ENCODE peak calls at places on chromosomes 13 and 19, in five cellular contexts. One of them, this sample, is unnamed.
A peak's percentile ranks its signal among the peaks of the same experiment; 100 is the strongest.

GRCh38 chr19:35355851-35356460 is 2.3 kb upstream of the FFAR3 start:
- DNase-seq in AG10803: no peak
- DNase-seq in T-helper 1 cell: no peak
- DNase-seq in posterior cingulate gyrus: no peak
- DNase-seq in IMR-90: no peak
- DNase-seq in this sample: no peak

GRCh38 chr19:10508707-10509106 is 5.6 kb upstream of the KEAP1 start:
- DNase-seq in AG10803: no peak
- DNase-seq in T-helper 1 cell: no peak
- DNase-seq in posterior cingulate gyrus: no peak
- DNase-seq in IMR-90: peak; percentile 28
- DNase-seq in this sample: no peak

GRCh38 chr19:13054605-13055212 is 47.9 kb downstream of the LYL1 start:
- DNase-seq in AG10803: no peak
- DNase-seq in T-helper 1 cell: no peak
- DNase-seq in posterior cingulate gyrus: no peak
- DNase-seq in IMR-90: no peak
- DNase-seq in this sample: no peak

GRCh38 chr19:4533835-4534424 is 1.1 kb downstream of the PLIN5 start:
- DNase-seq in AG10803: no peak
- DNase-seq in T-helper 1 cell: no peak
- DNase-seq in posterior cingulate gyrus: no peak
- DNase-seq in IMR-90: no peak
- DNase-seq in this sample: no peak

GRCh38 chr19:28103916-28104315 is 1109.0 kb downstream of the UQCRFS1 start:
- DNase-seq in AG10803: no peak
- DNase-seq in T-helper 1 cell: no peak
- DNase-seq in posterior cingulate gyrus: no peak
- DNase-seq in IMR-90: no peak
- DNase-seq in this sample: no peak

GRCh38 chr13:75968103-75968838 is 332.1 kb downstream of the LMO7 start:
- DNase-seq in AG10803: peak; percentile 41
- DNase-seq in T-helper 1 cell: no peak
- DNase-seq in posterior cingulate gyrus: no peak
- DNase-seq in IMR-90: peak; percentile 26
- DNase-seq in this sample: no peak

GRCh38 chr19:36409841-36410240 is 8.6 kb downstream of the ZFP82 start:
- DNase-seq in AG10803: no peak
- DNase-seq in T-helper 1 cell: no peak
- DNase-seq in posterior cingulate gyrus: no peak
- DNase-seq in IMR-90: no peak
- DNase-seq in this sample: no peak

GRCh38 chr19:934865-935422 is 9.1 kb downstream of the ARID3A start:
- DNase-seq in AG10803: peak; percentile 76
- DNase-seq in T-helper 1 cell: no peak
- DNase-seq in posterior cingulate gyrus: peak; percentile 58
- DNase-seq in IMR-90: peak; percentile 49
- DNase-seq in this sample: peak; percentile 83

GRCh38 chr13:78382946-78383542 is 220.3 kb downstream of the POU4F1 start:
- DNase-seq in AG10803: no peak
- DNase-seq in T-helper 1 cell: no peak
- DNase-seq in posterior cingulate gyrus: no peak
- DNase-seq in IMR-90: no peak
- DNase-seq in this sample: no peak

GRCh38 chr19:11538232-11539036 is at the start of gene CNN1:
- DNase-seq in AG10803: peak; percentile 76
- DNase-seq in T-helper 1 cell: no peak
- DNase-seq in posterior cingulate gyrus: no peak
- DNase-seq in IMR-90: peak; percentile 90
- DNase-seq in this sample: no peak

GRCh38 chr19:6667114-6667627 is 2.8 kb downstream of the TNFSF14 start:
- DNase-seq in AG10803: no peak
- DNase-seq in T-helper 1 cell: no peak
- DNase-seq in posterior cingulate gyrus: no peak
- DNase-seq in IMR-90: no peak
- DNase-seq in this sample: peak; percentile 92

GRCh38 chr13:74449811-74450524 is 315.8 kb upstream of the KLF12 start:
- DNase-seq in AG10803: no peak
- DNase-seq in T-helper 1 cell: no peak
- DNase-seq in posterior cingulate gyrus: no peak
- DNase-seq in IMR-90: no peak
- DNase-seq in this sample: no peak

GRCh38 chr13:112606125-112607001 is 18.4 kb upstream of the TUBGCP3 start:
- DNase-seq in AG10803: peak; percentile 83
- DNase-seq in T-helper 1 cell: peak; percentile 74
- DNase-seq in posterior cingulate gyrus: peak; percentile 88
- DNase-seq in IMR-90: peak; percentile 78
- DNase-seq in this sample: peak; percentile 89

GRCh38 chr13:27211771-27212364 is 39.5 kb upstream of the RPL21 start:
- DNase-seq in AG10803: peak; percentile 54
- DNase-seq in T-helper 1 cell: no peak
- DNase-seq in posterior cingulate gyrus: no peak
- DNase-seq in IMR-90: peak; percentile 86
- DNase-seq in this sample: no peak

GRCh38 chr19:40217921-40218890 is at the start of gene TTC9B:
- DNase-seq in AG10803: no peak
- DNase-seq in T-helper 1 cell: peak; percentile 27
- DNase-seq in posterior cingulate gyrus: peak; percentile 70
- DNase-seq in IMR-90: no peak
- DNase-seq in this sample: no peak

GRCh38 chr13:30421093-30422055 is 919 bp upstream of the UBE2L5 start:
- DNase-seq in AG10803: peak; percentile 93
- DNase-seq in T-helper 1 cell: peak; percentile 21
- DNase-seq in posterior cingulate gyrus: peak; percentile 66
- DNase-seq in IMR-90: peak; percentile 80
- DNase-seq in this sample: peak; percentile 46

GRCh38 chr13:106570354-106570822 is 2.5 kb upstream of the ARGLU1 start:
- DNase-seq in AG10803: peak; percentile 56
- DNase-seq in T-helper 1 cell: peak; percentile 78
- DNase-seq in posterior cingulate gyrus: no peak
- DNase-seq in IMR-90: peak; percentile 61
- DNase-seq in this sample: no peak

GRCh38 chr19:10797541-10798256 is 38.3 kb downstream of the TMED1 start:
- DNase-seq in AG10803: no peak
- DNase-seq in T-helper 1 cell: peak; percentile 66
- DNase-seq in posterior cingulate gyrus: peak; percentile 52
- DNase-seq in IMR-90: no peak
- DNase-seq in this sample: no peak

GRCh38 chr13:99356216-99357089 is 49.3 kb upstream of the GPR183 start:
- DNase-seq in AG10803: peak; percentile 76
- DNase-seq in T-helper 1 cell: peak; percentile 66
- DNase-seq in posterior cingulate gyrus: no peak
- DNase-seq in IMR-90: peak; percentile 87
- DNase-seq in this sample: peak; percentile 57

GRCh38 chr19:44746946-44747738 is 1.4 kb upstream of the BCL3 start:
- DNase-seq in AG10803: peak; percentile 95
- DNase-seq in T-helper 1 cell: peak; percentile 83
- DNase-seq in posterior cingulate gyrus: peak; percentile 64
- DNase-seq in IMR-90: peak; percentile 96
- DNase-seq in this sample: peak; percentile 98

GRCh38 chr19:12868540-12869112 is 12.6 kb downstream of the DNASE2 start:
- DNase-seq in AG10803: no peak
- DNase-seq in T-helper 1 cell: no peak
- DNase-seq in posterior cingulate gyrus: no peak
- DNase-seq in IMR-90: no peak
- DNase-seq in this sample: no peak

GRCh38 chr19:55647732-55648656 is at the start of gene CCDC106:
- DNase-seq in AG10803: peak; percentile 76
- DNase-seq in T-helper 1 cell: no peak
- DNase-seq in posterior cingulate gyrus: peak; percentile 82
- DNase-seq in IMR-90: peak; percentile 68
- DNase-seq in this sample: no peak

GRCh38 chr19:34962281-34962944 is 1.6 kb downstream of the ZNF792 start:
- DNase-seq in AG10803: no peak
- DNase-seq in T-helper 1 cell: no peak
- DNase-seq in posterior cingulate gyrus: no peak
- DNase-seq in IMR-90: peak; percentile 16
- DNase-seq in this sample: no peak

GRCh38 chr13:87671824-87672603 is 843 bp downstream of the SLITRK5 start:
- DNase-seq in AG10803: no peak
- DNase-seq in T-helper 1 cell: no peak
- DNase-seq in posterior cingulate gyrus: peak; percentile 47
- DNase-seq in IMR-90: no peak
- DNase-seq in this sample: no peak

GRCh38 chr13:30791354-30791921 is 56.1 kb downstream of the ALOX5AP start:
- DNase-seq in AG10803: peak; percentile 76
- DNase-seq in T-helper 1 cell: no peak
- DNase-seq in posterior cingulate gyrus: no peak
- DNase-seq in IMR-90: peak; percentile 43
- DNase-seq in this sample: no peak

GRCh38 chr19:52941941-52942370 is 18.7 kb upstream of the ZNF888 start:
- DNase-seq in AG10803: peak; percentile 21
- DNase-seq in T-helper 1 cell: no peak
- DNase-seq in posterior cingulate gyrus: no peak
- DNase-seq in IMR-90: peak; percentile 20
- DNase-seq in this sample: no peak